ENCODE peak calls at places on chromosomes 7 and 10, in five cellular contexts. V is fibroblast of lung; L is RWPE1; M is cerebellar cortex; Q is stimulated activated CD8-positive, alpha-beta memory T cell treated with anti-CD3 and anti-CD28 coated beads, Interleukin-4, amount 100 ng/mL, for 4 hours. H is an unnamed sample.

GRCh38 chr10:2791774-2792443 is 275.4 kb upstream of the PFKP start:
- DNase-seq in V (no peak), L (no peak), M (no peak), Q (no peak), H (no peak)

GRCh38 chr7:131538791-131539179 is 17.6 kb downstream of the PODXL start:
- DNase-seq in V (no peak), L (no peak), M (peak), Q (no peak), H (peak)

GRCh38 chr10:127486355-127486754 is 62.8 kb upstream of the NPS start:
- DNase-seq in V (no peak), L (no peak), M (no peak), Q (no peak), H (no peak)

GRCh38 chr10:15585303-15585715 is 134.4 kb downstream of the ITGA8 start:
- DNase-seq in V (peak), L (peak), M (peak), Q (peak), H (peak)

GRCh38 chr10:129259128-129259527 is 207.9 kb upstream of the MGMT start:
- DNase-seq in V (peak), L (no peak), M (no peak), Q (no peak), H (peak)

GRCh38 chr7:122429926-122430325 is 125.4 kb upstream of the FEZF1 start:
- DNase-seq in V (no peak), L (no peak), M (no peak), Q (no peak), H (no peak)

GRCh38 chr7:29106128-29106988 is 40.0 kb downstream of the CPVL start:
- DNase-seq in V (peak), L (no peak), M (peak), Q (no peak), H (peak)

GRCh38 chr7:90211391-90212148 is at the start of gene STEAP2:
- DNase-seq in V (peak), L (peak), M (peak), Q (no peak), H (peak)

GRCh38 chr7:129777993-129778769 is 166.7 kb downstream of the NRF1 start:
- DNase-seq in V (no peak), L (no peak), M (no peak), Q (no peak), H (no peak)

GRCh38 chr10:62632071-62632809 is 172.3 kb upstream of the ADO start:
- DNase-seq in V (no peak), L (no peak), M (no peak), Q (peak), H (no peak)

GRCh38 chr10:131056781-131057180 is 254.7 kb downstream of the TCERG1L start:
- DNase-seq in V (no peak), L (no peak), M (no peak), Q (no peak), H (no peak)

GRCh38 chr10:78623577-78624215 is 445.1 kb upstream of the ZMIZ1 start:
- DNase-seq in V (peak), L (peak), M (no peak), Q (no peak), H (no peak)

GRCh38 chr10:117168135-117168674 is 29.1 kb upstream of the KCNK18 start:
- DNase-seq in V (no peak), L (peak), M (peak), Q (peak), H (peak)

GRCh38 chr10:44471410-44471809 is 86.5 kb upstream of the CXCL12 start:
- DNase-seq in V (no peak), L (no peak), M (no peak), Q (no peak), H (no peak)

GRCh38 chr10:31582365-31583052 is 263.5 kb downstream of the ZEB1 start:
- DNase-seq in V (peak), L (no peak), M (no peak), Q (no peak), H (peak)

GRCh38 chr7:151005566-151005965 is 14.7 kb downstream of the NOS3 start:
- DNase-seq in V (no peak), L (no peak), M (no peak), Q (no peak), H (no peak)

GRCh38 chr7:2330506-2330905 is 16.3 kb upstream of the SNX8 start:
- DNase-seq in V (no peak), L (no peak), M (no peak), Q (no peak), H (no peak)

GRCh38 chr10:75117996-75118395 is 6.5 kb downstream of the SAMD8 start:
- DNase-seq in V (peak), L (no peak), M (no peak), Q (no peak), H (peak)

GRCh38 chr7:28061824-28062196 is 118.8 kb downstream of the JAZF1 start:
- DNase-seq in V (no peak), L (no peak), M (no peak), Q (no peak), H (no peak)

GRCh38 chr7:150430465-150431085 is 19.9 kb upstream of the GIMAP8 start:
- DNase-seq in V (no peak), L (no peak), M (no peak), Q (no peak), H (peak)

GRCh38 chr10:86373828-86374227 is 7.2 kb upstream of the GRID1 start:
- DNase-seq in V (no peak), L (no peak), M (no peak), Q (no peak), H (no peak)

GRCh38 chr7:68406480-68406879 is 1191.8 kb upstream of the AUTS2 start:
- DNase-seq in V (no peak), L (no peak), M (no peak), Q (no peak), H (no peak)

GRCh38 chr10:87659571-87660483 is at the start of gene PAPSS2:
- DNase-seq in V (peak), L (peak), M (peak), Q (no peak), H (peak)

GRCh38 chr10:106636781-106637491 is 527.6 kb downstream of the SORCS1 start:
- DNase-seq in V (no peak), L (no peak), M (no peak), Q (no peak), H (no peak)

GRCh38 chr7:127873151-127873550 is 158.1 kb downstream of the LRRC4 start:
- DNase-seq in V (no peak), L (no peak), M (no peak), Q (no peak), H (no peak)

GRCh38 chr7:66869660-66870450 is 51.2 kb upstream of the TMEM248 start:
- DNase-seq in V (no peak), L (no peak), M (no peak), Q (no peak), H (no peak)

GRCh38 chr10:127071126-127071525 is 125.3 kb downstream of the INSYN2A start:
- DNase-seq in V (no peak), L (no peak), M (no peak), Q (no peak), H (no peak)

GRCh38 chr10:32413513-32413912 is 32.4 kb upstream of the CCDC7 start:
- DNase-seq in V (peak), L (peak), M (no peak), Q (no peak), H (peak)

GRCh38 chr7:118312051-118312450 is 87.5 kb downstream of the ANKRD7 start:
- DNase-seq in V (no peak), L (no peak), M (no peak), Q (no peak), H (no peak)

GRCh38 chr7:135795846-135796570 is 47.4 kb upstream of the FAM180A start:
- DNase-seq in V (peak), L (no peak), M (no peak), Q (no peak), H (peak)

GRCh38 chr10:7797582-7797981 is 9.6 kb downstream of the ATP5F1C start:
- DNase-seq in V (peak), L (peak), M (no peak), Q (no peak), H (peak)

GRCh38 chr10:119347181-119347974 is 140.0 kb downstream of the GRK5 start:
- DNase-seq in V (no peak), L (no peak), M (no peak), Q (no peak), H (no peak)

GRCh38 chr10:5965266-5965665 is 12.1 kb downstream of the IL15RA start:
- DNase-seq in V (no peak), L (no peak), M (no peak), Q (no peak), H (no peak)

GRCh38 chr10:71381611-71382010 is 15.1 kb upstream of the CDH23 start:
- DNase-seq in V (no peak), L (no peak), M (no peak), Q (no peak), H (no peak)

GRCh38 chr7:5694221-5694754 is 87.2 kb downstream of the RNF216 start:
- DNase-seq in V (peak), L (no peak), M (no peak), Q (no peak), H (peak)

GRCh38 chr10:66931340-66931948 is 5.6 kb downstream of the LRRTM3 start:
- DNase-seq in V (peak), L (peak), M (peak), Q (no peak), H (peak)

GRCh38 chr7:30657131-30657530 is 25.1 kb downstream of the CRHR2 start:
- DNase-seq in V (no peak), L (no peak), M (no peak), Q (no peak), H (no peak)

H was measured in fibroblast of gingiva.